ENCODE peak calls at places on chromosomes 3 and 15, in ten cellular contexts. E is naive thymus-derived CD8-positive, alpha-beta T cell; D is HFF-Myc; Z is right cardiac atrium; B is Ammon's horn; F is NCI-H748 treated with DMSO at 0.1 percent for 48 hours; N is stimulated activated CD4-positive, alpha-beta T cell treated with anti-CD3 and anti-CD28 coated beads, Interleukin-15, amount 100 ng/mL, for 24 hours; A is NCI-H1092; H is A549; U is dermis microvascular lymphatic vessel endothelial cell. J is an unnamed sample.

GRCh38 chr3:101074518-101074917 is 81.3 kb upstream of the ABI3BP start:
- DNase-seq in E (no peak), D (no peak), Z (no peak), B (no peak), F (no peak), N (no peak), A (no peak), H (no peak), U (no peak), J (no peak)

GRCh38 chr3:79094654-79095053 is 673.1 kb downstream of the ROBO1 start:
- DNase-seq in E (no peak), D (no peak), Z (no peak), B (no peak), F (no peak), N (no peak), A (no peak), H (no peak), U (no peak), J (no peak)

GRCh38 chr3:49668414-49668797 is 5.7 kb upstream of the APEH start:
- DNase-seq in E (no peak), D (no peak), Z (no peak), B (no peak), F (no peak), N (no peak), A (no peak), H (peak; percentile 50), U (no peak), J (no peak)

GRCh38 chr15:88920186-88920891 is 7.2 kb upstream of the MFGE8 start:
- DNase-seq in E (no peak), D (no peak), Z (no peak), B (no peak), F (no peak), N (no peak), A (no peak), H (peak; percentile 70), U (no peak), J (no peak)

GRCh38 chr3:173583496-173583895 is 186.0 kb downstream of the NLGN1 start:
- DNase-seq in E (no peak), D (no peak), Z (no peak), B (no peak), F (no peak), N (no peak), A (no peak), H (no peak), U (no peak), J (no peak)

GRCh38 chr3:165339753-165340152 is 143.6 kb upstream of the SLITRK3 start:
- DNase-seq in E (no peak), D (no peak), Z (no peak), B (no peak), F (peak; percentile 1), N (no peak), A (no peak), H (peak; percentile 36), U (no peak), J (no peak)

GRCh38 chr3:115814778-115815380 is 191.6 kb downstream of the GAP43 start:
- DNase-seq in E (peak; percentile 59), D (peak; percentile 72), Z (peak; percentile 75), B (peak; percentile 81), F (peak; percentile 52), N (peak; percentile 74), A (peak; percentile 54), H (peak; percentile 68), U (peak; percentile 15), J (peak; percentile 71)

GRCh38 chr3:37963635-37964034 is 27.0 kb upstream of the VILL start:
- DNase-seq in E (no peak), D (no peak), Z (no peak), B (no peak), F (no peak), N (no peak), A (no peak), H (no peak), U (no peak), J (no peak)

GRCh38 chr3:31092748-31093607 is 198.5 kb upstream of the GADL1 start:
- DNase-seq in E (no peak), D (no peak), Z (peak; percentile 36), B (no peak), F (no peak), N (no peak), A (no peak), H (no peak), U (peak; percentile 17), J (no peak)

GRCh38 chr3:120908803-120909601 is 997 bp downstream of the STXBP5L start:
- DNase-seq in E (no peak), D (no peak), Z (no peak), B (no peak), F (peak; percentile 31), N (no peak), A (no peak), H (no peak), U (no peak), J (no peak)

GRCh38 chr3:170949211-170949610 is 40.8 kb upstream of the EIF5A2 start:
- DNase-seq in E (no peak), D (no peak), Z (no peak), B (no peak), F (no peak), N (no peak), A (no peak), H (no peak), U (no peak), J (no peak)

GRCh38 chr15:41661529-41662225 is 1.5 kb downstream of the MGA start:
- DNase-seq in E (peak; percentile 69), D (peak; percentile 54), Z (peak; percentile 87), B (peak; percentile 91), F (peak; percentile 45), N (peak; percentile 82), A (peak; percentile 26), H (peak; percentile 55), U (peak; percentile 67), J (peak; percentile 57)

GRCh38 chr3:196740476-196741400 is 1.1 kb downstream of the PAK2 start:
- DNase-seq in E (peak; percentile 72), D (no peak), Z (no peak), B (peak; percentile 51), F (peak; percentile 19), N (peak; percentile 57), A (no peak), H (peak; percentile 15), U (peak; percentile 63), J (no peak)

GRCh38 chr15:68698708-68699107 is 119.9 kb downstream of the CORO2B start:
- DNase-seq in E (no peak), D (no peak), Z (no peak), B (no peak), F (no peak), N (no peak), A (no peak), H (no peak), U (no peak), J (no peak)

GRCh38 chr3:194404365-194405140 is 5.5 kb upstream of the GP5 start:
- DNase-seq in E (peak; percentile 70), D (peak; percentile 41), Z (no peak), B (peak; percentile 70), F (peak; percentile 22), N (peak; percentile 39), A (peak; percentile 14), H (peak; percentile 56), U (peak; percentile 72), J (no peak)

GRCh38 chr15:100671858-100672543 is 69.6 kb downstream of the ASB7 start:
- DNase-seq in E (no peak), D (no peak), Z (peak; percentile 63), B (peak; percentile 11), F (no peak), N (no peak), A (no peak), H (peak; percentile 69), U (peak; percentile 66), J (peak; percentile 2)

GRCh38 chr3:122563717-122564025 is 429 bp downstream of the PARP9 start:
- DNase-seq in E (no peak), D (no peak), Z (no peak), B (no peak), F (no peak), N (peak; percentile 26), A (no peak), H (no peak), U (no peak), J (no peak)

GRCh38 chr3:5197022-5197421 is 9.5 kb downstream of the EDEM1 start:
- DNase-seq in E (no peak), D (no peak), Z (no peak), B (no peak), F (no peak), N (no peak), A (no peak), H (no peak), U (no peak), J (no peak)

GRCh38 chr3:52218953-52219650 is 6.3 kb downstream of the TLR9 start:
- DNase-seq in E (no peak), D (no peak), Z (no peak), B (no peak), F (no peak), N (no peak), A (no peak), H (no peak), U (peak; percentile 64), J (no peak)

GRCh38 chr3:3664916-3665315 is 134.3 kb upstream of the LRRN1 start:
- DNase-seq in E (no peak), D (no peak), Z (no peak), B (no peak), F (no peak), N (no peak), A (no peak), H (peak; percentile 1), U (no peak), J (no peak)

GRCh38 chr3:176855213-176855612 is 342.1 kb downstream of the TBL1XR1 start:
- DNase-seq in E (no peak), D (no peak), Z (no peak), B (no peak), F (no peak), N (no peak), A (no peak), H (no peak), U (no peak), J (no peak)

GRCh38 chr3:43727930-43728329 is 37.2 kb downstream of the ABHD5 start:
- DNase-seq in E (no peak), D (no peak), Z (no peak), B (no peak), F (no peak), N (no peak), A (no peak), H (no peak), U (no peak), J (no peak)

J was measured in iPS DF 6.9.